ENCODE peak calls at places on chromosome 4, in five cellular contexts. G is stomach, Z is tibial artery, O is pancreas, C is lung. M is an unnamed sample.

GRCh38 chr4:177455591-177455990 is 13.4 kb upstream of the AGA start:
- DNase-seq in G (no peak), Z (no peak), O (no peak), C (no peak), M (no peak)

GRCh38 chr4:173522160-173522873 is 7.7 kb downstream of the HAND2 start:
- DNase-seq in G (peak), Z (peak), O (peak), C (no peak), M (no peak)

GRCh38 chr4:54315561-54315960 is 86.5 kb downstream of the PDGFRA start:
- DNase-seq in G (no peak), Z (no peak), O (no peak), C (no peak), M (peak)

GRCh38 chr4:127782025-127782274 is 172 bp upstream of the HSPA4L start:
- DNase-seq in G (peak), Z (peak), O (peak), C (peak), M (peak)

GRCh38 chr4:8010618-8011017 is 71.0 kb upstream of the AFAP1 start:
- DNase-seq in G (peak), Z (no peak), O (peak), C (peak), M (no peak)

GRCh38 chr4:102551946-102552575 is 50.9 kb downstream of the NFKB1 start:
- DNase-seq in G (no peak), Z (no peak), O (no peak), C (no peak), M (no peak)

GRCh38 chr4:180827193-180827592 is 1416.0 kb upstream of the TENM3 start:
- DNase-seq in G (no peak), Z (no peak), O (no peak), C (no peak), M (no peak)

GRCh38 chr4:6116696-6117285 is 83.6 kb downstream of the JAKMIP1 start:
- DNase-seq in G (peak), Z (peak), O (no peak), C (no peak), M (no peak)

GRCh38 chr4:47195706-47196105 is 164.3 kb downstream of the GABRB1 start:
- DNase-seq in G (no peak), Z (no peak), O (no peak), C (no peak), M (no peak)

GRCh38 chr4:102180080-102180479 is 165.2 kb downstream of the SLC39A8 start:
- DNase-seq in G (no peak), Z (no peak), O (no peak), C (no peak), M (no peak)

GRCh38 chr4:153785830-153786721 is 2.8 kb downstream of the SFRP2 start:
- DNase-seq in G (no peak), Z (no peak), O (no peak), C (no peak), M (peak)

GRCh38 chr4:24630937-24631336 is 46.6 kb upstream of the DHX15 start:
- DNase-seq in G (no peak), Z (no peak), O (no peak), C (no peak), M (no peak)

GRCh38 chr4:105933083-105933482 is 37.8 kb downstream of the NPNT start:
- DNase-seq in G (no peak), Z (no peak), O (no peak), C (no peak), M (peak)

GRCh38 chr4:36206012-36206411 is 38.3 kb downstream of the ARAP2 start:
- DNase-seq in G (no peak), Z (no peak), O (peak), C (no peak), M (no peak)

GRCh38 chr4:519203-519651 is 20.2 kb downstream of the PIGG start:
- DNase-seq in G (no peak), Z (no peak), O (no peak), C (no peak), M (no peak)

GRCh38 chr4:1597021-1597931 is 86.8 kb downstream of the FAM53A start:
- DNase-seq in G (no peak), Z (no peak), O (no peak), C (no peak), M (no peak)

GRCh38 chr4:69322055-69322454 is 41.8 kb downstream of the UGT2B28 start:
- DNase-seq in G (no peak), Z (no peak), O (no peak), C (no peak), M (no peak)

GRCh38 chr4:69321153-69321729 is 41.0 kb downstream of the UGT2B28 start:
- DNase-seq in G (peak), Z (no peak), O (peak), C (no peak), M (no peak)

DNA sequence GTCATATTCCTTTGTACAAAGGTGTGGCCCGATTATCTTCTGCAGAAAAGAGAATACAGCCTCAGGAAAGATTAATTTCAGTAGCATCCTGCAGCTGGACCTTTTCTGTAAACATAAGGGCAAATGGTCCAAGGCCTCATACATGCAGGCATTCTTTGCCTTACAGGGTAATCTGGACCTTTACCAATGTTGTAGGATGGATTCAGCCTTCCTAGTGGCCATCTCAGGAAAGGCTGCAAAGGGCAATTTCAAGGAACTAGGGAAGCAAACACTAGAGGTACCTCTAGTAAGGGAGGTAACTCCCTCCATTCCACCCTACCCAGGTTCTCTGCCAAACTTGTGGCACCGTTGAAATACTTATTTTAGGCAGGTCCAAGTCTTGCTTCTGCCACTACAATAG is 43.0 kb downstream of the UGT2B28 start:
- DNase-seq in G (no peak), Z (no peak), O (no peak), C (no peak), M (no peak)
- TF ChIP-seq CTCF in G (no peak), Z (no peak), O (no peak), C (no peak), M (peak)

DNA sequence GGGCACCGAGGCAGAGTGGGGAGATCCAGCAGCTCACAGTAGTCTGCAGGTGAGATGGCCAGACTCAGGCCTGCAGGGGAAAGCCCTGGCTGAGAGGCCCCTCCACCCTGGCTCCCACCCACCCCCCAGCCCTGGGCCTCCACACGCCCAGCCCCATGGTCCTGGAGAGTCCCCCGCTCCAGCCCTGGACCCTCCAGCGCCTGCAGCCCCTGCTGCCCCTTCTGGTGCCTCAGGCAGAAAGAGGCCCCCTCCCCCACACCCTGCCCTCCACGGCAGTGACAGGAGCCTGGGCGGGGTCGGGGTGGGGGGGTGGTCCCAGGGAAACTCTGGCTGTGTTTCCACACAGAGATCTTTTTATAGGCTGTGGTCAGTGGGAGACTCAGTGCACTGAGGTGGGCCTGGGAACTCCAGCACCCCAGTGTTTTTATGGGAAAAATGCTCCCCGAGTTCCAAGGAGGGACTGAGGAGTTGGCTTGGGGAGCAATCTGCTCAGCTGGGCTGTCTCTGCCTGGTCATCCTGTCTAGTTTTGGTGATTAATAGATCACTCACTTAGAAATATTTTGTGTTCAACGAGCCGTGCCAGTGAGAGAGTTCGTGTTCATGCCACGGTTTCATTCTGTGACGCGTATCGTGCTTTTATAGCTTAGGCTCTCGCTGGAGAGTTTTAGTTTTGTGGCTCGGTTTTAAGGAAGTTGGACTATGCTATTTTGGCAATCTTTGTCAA is 53.1 kb upstream of the HGFAC start:
- DNase-seq in G (no peak), Z (peak), O (no peak), C (no peak), M (peak)
- H3K4me3 ChIP-seq in G (peak), Z (peak), O (no peak), C (no peak), M (peak)

DNA sequence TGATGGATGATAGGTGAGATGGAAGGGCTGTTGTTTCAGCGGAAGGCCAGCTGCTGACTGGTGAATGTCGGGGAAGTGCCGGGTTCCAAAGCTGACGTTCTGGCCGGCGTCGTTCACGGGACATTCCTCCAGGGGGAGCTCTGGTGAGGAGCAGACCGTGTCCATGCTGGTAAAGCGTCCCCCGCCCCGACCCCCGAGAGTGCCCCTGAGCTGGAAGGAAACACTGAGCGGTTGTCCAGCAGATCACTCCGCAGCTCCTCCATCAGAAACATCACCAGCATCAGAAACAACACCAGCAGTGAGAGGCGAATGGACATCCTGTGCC is 18.6 kb upstream of the ADRA2C start:
- DNase-seq in G (no peak), Z (no peak), O (no peak), C (no peak), M (no peak)
- TF ChIP-seq CTCF in G (no peak), Z (no peak), O (no peak), C (no peak), M (peak)

GRCh38 chr4:140240237-140240636 is 86.3 kb upstream of the MAML3 start:
- DNase-seq in G (no peak), Z (no peak), O (no peak), C (no peak), M (no peak)

GRCh38 chr4:140236649-140237160 is 82.7 kb upstream of the MAML3 start:
- DNase-seq in G (no peak), Z (no peak), O (no peak), C (no peak), M (no peak)

GRCh38 chr4:140238353-140239041 is 84.5 kb upstream of the MAML3 start:
- DNase-seq in G (peak), Z (peak), O (peak), C (peak), M (no peak)

GRCh38 chr4:140239311-140239710 is 85.3 kb upstream of the MAML3 start:
- DNase-seq in G (no peak), Z (no peak), O (no peak), C (no peak), M (no peak)

DNA sequence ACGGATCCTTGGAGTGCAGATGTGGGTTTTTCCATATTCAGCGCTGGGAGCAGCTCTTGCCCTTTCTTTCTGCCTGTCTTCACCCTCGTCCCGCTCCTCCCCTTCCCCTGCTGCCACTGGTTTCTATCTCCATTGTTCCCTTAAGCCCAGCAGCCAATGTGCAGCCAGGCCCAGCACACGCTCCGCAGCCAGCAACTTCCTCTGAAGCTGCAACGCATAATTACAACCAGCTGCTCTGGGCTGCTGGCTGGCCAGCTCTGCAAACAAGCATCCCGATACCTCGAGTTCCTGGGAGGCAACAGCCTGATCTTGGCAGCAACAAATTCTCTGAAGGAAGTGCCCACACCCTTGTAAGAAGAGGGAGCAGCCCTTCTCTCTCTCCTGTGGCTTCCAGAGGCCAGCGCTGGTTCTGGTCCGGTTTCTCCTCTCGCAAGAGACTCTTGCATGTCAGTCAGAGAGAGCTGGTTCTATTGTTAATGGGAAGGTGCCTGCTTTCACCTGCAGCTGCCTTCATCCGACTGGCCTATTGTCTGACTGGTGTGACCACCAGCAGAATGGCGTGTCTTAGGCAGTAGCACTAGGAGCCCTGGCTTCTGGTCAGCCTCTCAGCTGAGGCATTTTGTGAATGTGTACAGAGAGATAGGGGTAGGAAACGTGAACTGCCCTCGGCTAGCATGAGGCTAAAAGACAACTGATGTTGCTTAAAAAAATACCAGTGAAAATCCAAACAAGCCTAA is 83.8 kb upstream of the MAML3 start:
- DNase-seq in G (peak), Z (peak), O (no peak), C (peak), M (no peak)
- H3K4me3 ChIP-seq in G (peak), Z (peak), O (no peak), C (no peak), M (no peak)

M was measured in GM12864.